ENCODE peak calls at places on chromosomes 4 and X, in four cellular contexts. M is activated T-helper 9 cell treated with anti-CD3 and anti-CD28 coated beads, Interleukin-2, amount 50 U/mL, for 16 hours; A is ovary; T is anterior cingulate cortex. N is an unnamed sample.

GRCh38 chr4:183146478-183146877 is 47.4 kb downstream of the WWC2 start:
- DNase-seq in M (no peak), A (no peak), T (no peak), N (no peak)

GRCh38 chrX:33149580-33149979 is 61.8 kb downstream of the DMD start:
- DNase-seq in M (no peak), A (no peak), T (no peak), N (no peak)

GRCh38 chr4:168309781-168310180 is 8.8 kb downstream of the DDX60 start:
- DNase-seq in M (no peak), A (no peak), T (no peak), N (peak; percentile 44)

GRCh38 chr4:19319607-19320006 is 932.1 kb upstream of the SLIT2 start:
- DNase-seq in M (no peak), A (no peak), T (no peak), N (no peak)

GRCh38 chrX:152915541-152916241 is 17.8 kb downstream of the ZNF185 start:
- DNase-seq in M (no peak), A (no peak), T (no peak), N (peak; percentile 22)

GRCh38 chr4:154124539-154125255 is 335.8 kb upstream of the SFRP2 start:
- DNase-seq in M (no peak), A (no peak), T (no peak), N (no peak)

GRCh38 chrX:72052415-72053090 is 79.2 kb downstream of the RTL5 start:
- DNase-seq in M (no peak), A (no peak), T (no peak), N (no peak)

GRCh38 chr4:78336093-78336943 is 215.3 kb upstream of the ANXA3 start:
- DNase-seq in M (no peak), A (no peak), T (no peak), N (peak; percentile 15)

GRCh38 chr4:94763005-94763404 is 5.2 kb downstream of the BMPR1B start:
- DNase-seq in M (no peak), A (no peak), T (no peak), N (no peak)

GRCh38 chr4:39032218-39033085 is at the start of gene TMEM156:
- DNase-seq in M (no peak), A (no peak), T (no peak), N (no peak)

GRCh38 chr4:122703868-122704267 is 28.6 kb upstream of the BBS12 start:
- DNase-seq in M (no peak), A (no peak), T (no peak), N (no peak)

GRCh38 chrX:133880032-133880443 is 105.4 kb downstream of the GPC3 start:
- DNase-seq in M (no peak), A (no peak), T (no peak), N (no peak)

GRCh38 chr4:89625599-89626293 is 211.2 kb downstream of the SNCA start:
- DNase-seq in M (no peak), A (no peak), T (no peak), N (no peak)

GRCh38 chrX:13029831-13030771 is 14.3 kb downstream of the FAM9C start:
- DNase-seq in M (no peak), A (no peak), T (no peak), N (no peak)

GRCh38 chrX:129629837-129630236 is 24.9 kb downstream of the APLN start:
- DNase-seq in M (no peak), A (no peak), T (peak; percentile 4), N (no peak)

GRCh38 chr4:169615467-169616106 is 3.2 kb upstream of the NEK1 start:
- DNase-seq in M (no peak), A (no peak), T (no peak), N (no peak)

GRCh38 chr4:176814770-176815169 is 22.0 kb upstream of the VEGFC start:
- DNase-seq in M (no peak), A (no peak), T (no peak), N (no peak)

GRCh38 chr4:92252846-92253245 is 50.9 kb upstream of the GRID2 start:
- DNase-seq in M (no peak), A (no peak), T (no peak), N (no peak)

GRCh38 chrX:134908235-134908834 is 82.5 kb upstream of the SMIM10 start:
- DNase-seq in M (no peak), A (no peak), T (no peak), N (peak; percentile 29)

GRCh38 chrX:49930046-49930445 is 7.7 kb downstream of the CLCN5 start:
- DNase-seq in M (no peak), A (no peak), T (no peak), N (no peak)

GRCh38 chr4:30840571-30840970 is 120.4 kb downstream of the PCDH7 start:
- DNase-seq in M (no peak), A (no peak), T (no peak), N (no peak)

GRCh38 chr4:169774466-169775445 is 17.0 kb upstream of the HPF1 start:
- DNase-seq in M (peak; percentile 17), A (no peak), T (no peak), N (peak; percentile 47)

GRCh38 chrX:78595901-78596502 is 63.1 kb downstream of the RTL3 start:
- DNase-seq in M (no peak), A (peak; percentile 16), T (no peak), N (peak; percentile 15)

GRCh38 chr4:5568336-5568735 is 140.0 kb downstream of the EVC2 start:
- DNase-seq in M (no peak), A (no peak), T (no peak), N (no peak)

GRCh38 chr4:6105311-6105911 is 87.2 kb upstream of the C4orf50 start:
- DNase-seq in M (no peak), A (no peak), T (no peak), N (peak; percentile 16)

GRCh38 chr4:10066704-10067651 is 45.7 kb upstream of the SLC2A9 start:
- DNase-seq in M (no peak), A (no peak), T (no peak), N (no peak)

GRCh38 chr4:85086721-85087120 is 120.2 kb upstream of the WDFY3 start:
- DNase-seq in M (no peak), A (no peak), T (no peak), N (no peak)

GRCh38 chr4:7650606-7651400 is 216.1 kb upstream of the PSAPL1 start:
- DNase-seq in M (no peak), A (peak; percentile 64), T (no peak), N (peak; percentile 44)

N was measured in testis.